ENCODE peak calls at places on chromosome 22, in four cellular contexts. One of them, this sample, is unnamed. For H3K4me1 and H3K36me3, the result is how much of the 10 kb centered on the place peaks cover.

GRCh38 chr22:44924724-44925123 is 85.1 kb downstream of the PHF21B start:
- DNase-seq in heart right ventricle: no peak
- DNase-seq in K562: no peak
- DNase-seq in body of pancreas: no peak
- DNase-seq in this sample: no peak

GRCh38 chr22:38402204-38402603 is 52.8 kb downstream of the KCNJ4 start:
- DNase-seq in heart right ventricle: no peak
- DNase-seq in K562: no peak
- DNase-seq in body of pancreas: no peak
- DNase-seq in this sample: no peak

GRCh38 chr22:26812731-26813130 is 155.3 kb downstream of the MIAT start:
- DNase-seq in heart right ventricle: no peak
- DNase-seq in K562: no peak
- DNase-seq in body of pancreas: no peak
- DNase-seq in this sample: no peak

GRCh38 chr22:50576070-50576469 is 2.2 kb downstream of the CPT1B start:
- DNase-seq in heart right ventricle: no peak
- DNase-seq in K562: peak
- DNase-seq in body of pancreas: no peak
- DNase-seq in this sample: peak

GRCh38 chr22:37203354-37204044 is 8.8 kb downstream of the SSTR3 start:
- DNase-seq in heart right ventricle: no peak
- DNase-seq in K562: peak
- DNase-seq in body of pancreas: no peak
- DNase-seq in this sample: no peak

GRCh38 chr22:44166877-44167276 is 13.8 kb upstream of the PARVG start:
- DNase-seq in heart right ventricle: no peak
- DNase-seq in K562: no peak
- DNase-seq in body of pancreas: no peak
- DNase-seq in this sample: no peak

GRCh38 chr22:17866127-17866526 is 91.9 kb upstream of the BID start:
- DNase-seq in heart right ventricle: no peak
- DNase-seq in K562: no peak
- DNase-seq in body of pancreas: no peak
- DNase-seq in this sample: no peak

GRCh38 chr22:31753005-31753633 is 700 bp upstream of the DEPDC5 start:
- DNase-seq in heart right ventricle: peak
- DNase-seq in K562: peak
- DNase-seq in body of pancreas: peak
- DNase-seq in this sample: peak

GRCh38 chr22:49481651-49482399 is 345.8 kb downstream of the BRD1 start:
- DNase-seq in heart right ventricle: no peak
- DNase-seq in K562: no peak
- DNase-seq in body of pancreas: no peak
- DNase-seq in this sample: no peak

GRCh38 chr22:36339171-36340065 is 48.3 kb downstream of the MYH9 start:
- DNase-seq in heart right ventricle: no peak
- DNase-seq in K562: no peak
- DNase-seq in body of pancreas: no peak
- DNase-seq in this sample: no peak

GRCh38 chr22:36386351-36386899 is 1.3 kb downstream of the MYH9 start:
- DNase-seq in heart right ventricle: no peak
- DNase-seq in K562: no peak
- DNase-seq in body of pancreas: no peak
- DNase-seq in this sample: peak

GRCh38 chr22:49916851-49917250 is 1.4 kb downstream of the ALG12 start:
- DNase-seq in heart right ventricle: no peak
- DNase-seq in K562: no peak
- DNase-seq in body of pancreas: no peak
- DNase-seq in this sample: no peak

GRCh38 chr22:36471341-36471821 is 10.1 kb downstream of the TXN2 start:
- DNase-seq in heart right ventricle: no peak
- DNase-seq in K562: no peak
- DNase-seq in body of pancreas: no peak
- DNase-seq in this sample: no peak

GRCh38 chr22:26259510-26259909 is 90.2 kb downstream of the SEZ6L start:
- DNase-seq in heart right ventricle: peak
- DNase-seq in K562: no peak
- DNase-seq in body of pancreas: no peak
- DNase-seq in this sample: no peak

GRCh38 chr22:24834845-24835570 is 29.0 kb downstream of the SGSM1 start:
- DNase-seq in heart right ventricle: no peak
- DNase-seq in K562: no peak
- DNase-seq in body of pancreas: peak
- DNase-seq in this sample: peak

DNA sequence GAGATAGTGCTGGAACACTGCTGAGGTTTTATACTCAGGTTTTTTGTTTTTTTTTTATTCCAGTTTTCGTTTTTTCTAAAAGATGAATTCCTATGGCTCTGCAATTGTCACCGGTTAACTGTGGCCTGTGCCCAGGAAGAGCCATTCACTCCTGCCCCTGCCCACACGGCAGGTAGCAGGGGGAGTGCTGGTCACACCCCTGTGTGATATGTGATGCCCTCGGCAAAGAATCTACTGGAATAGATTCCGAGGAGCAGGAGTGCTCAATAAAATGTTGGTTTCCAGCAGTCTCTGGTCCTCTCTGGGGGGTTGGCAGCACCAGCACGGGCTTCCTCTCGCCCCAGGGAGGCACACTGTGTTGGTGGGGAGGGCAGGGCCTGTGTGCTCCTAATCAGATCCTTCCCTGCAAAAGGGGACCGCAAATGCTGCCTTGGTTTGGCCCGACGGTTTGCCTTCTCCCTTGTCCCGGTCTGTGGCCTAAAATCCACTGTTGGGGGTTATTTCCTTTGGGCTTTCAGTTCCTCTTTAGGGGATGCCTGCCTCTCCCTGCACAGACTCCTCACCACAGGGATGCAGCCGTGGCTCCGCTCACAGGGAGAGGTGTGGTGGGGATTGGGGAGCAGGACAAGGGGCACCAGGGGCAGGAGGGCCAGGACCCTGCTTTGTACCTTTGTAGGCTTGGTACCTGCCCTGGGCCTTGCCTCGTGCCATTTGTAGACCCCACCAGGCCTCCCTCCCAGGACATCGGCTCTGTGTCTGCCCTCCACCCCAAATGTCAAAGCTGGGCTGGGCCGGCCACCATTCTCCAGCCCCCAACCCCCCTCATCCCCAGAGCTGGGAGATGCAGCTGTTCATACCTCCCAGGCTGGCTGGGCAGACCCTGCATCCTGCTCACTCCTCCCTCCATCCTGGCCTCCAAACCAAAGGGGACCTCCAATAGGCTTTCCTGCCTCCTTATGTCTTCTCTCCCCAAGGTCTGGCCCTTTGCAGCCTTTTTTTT is 13.5 kb downstream of the MCAT start:
- DNase-seq in heart right ventricle: no peak
- DNase-seq in K562: no peak
- DNase-seq in body of pancreas: no peak
- DNase-seq in this sample: no peak
- H3K4me1 ChIP-seq in heart right ventricle: under half
- H3K4me1 ChIP-seq in K562: under half
- H3K4me1 ChIP-seq in body of pancreas: under half
- H3K4me1 ChIP-seq in this sample: under half

GRCh38 chr22:22591348-22592299 is 32.6 kb upstream of the PRAME start:
- DNase-seq in heart right ventricle: no peak
- DNase-seq in K562: peak
- DNase-seq in body of pancreas: no peak
- DNase-seq in this sample: no peak
- TF ChIP-seq CTCF in heart right ventricle: peak
- TF ChIP-seq CTCF in K562: no peak
- TF ChIP-seq CTCF in body of pancreas: no peak
- TF ChIP-seq CTCF in this sample: no peak

DNA sequence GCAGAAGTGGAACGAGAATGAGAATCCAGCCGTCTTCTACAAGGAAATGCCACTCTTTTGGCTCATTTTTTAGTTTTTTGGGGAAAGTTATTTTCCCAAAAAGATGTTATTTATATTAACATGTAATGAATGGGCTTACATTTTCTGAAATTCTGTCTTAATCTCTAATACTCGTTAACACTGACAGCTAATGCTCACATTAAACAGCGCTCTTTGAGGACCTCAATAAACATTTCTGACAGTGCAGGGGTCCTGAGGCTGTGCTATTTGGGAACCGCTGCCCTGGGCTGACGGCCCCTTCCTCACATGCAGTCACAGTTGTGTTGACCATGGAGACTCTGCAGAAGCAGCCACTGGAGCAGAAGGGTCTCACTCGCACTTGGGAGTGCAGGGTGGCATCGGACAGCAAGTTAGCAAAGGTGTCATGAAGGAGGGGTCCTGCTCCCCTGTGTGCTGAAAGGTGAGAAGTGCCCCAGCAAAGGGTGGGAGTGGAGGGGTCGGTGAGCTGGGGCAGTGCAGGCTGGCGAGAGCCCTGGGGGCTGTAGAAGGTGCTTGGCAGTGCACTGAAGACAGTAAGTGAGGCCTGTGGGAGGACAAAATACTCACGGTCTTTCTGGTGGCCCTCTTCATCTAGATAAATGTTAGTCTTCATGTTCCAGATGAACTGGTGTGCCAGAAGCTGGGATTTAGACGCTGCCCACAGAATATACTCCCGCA is 53.1 kb upstream of the SERPIND1 start:
- DNase-seq in heart right ventricle: no peak
- DNase-seq in K562: no peak
- DNase-seq in body of pancreas: no peak
- DNase-seq in this sample: no peak
- H3K36me3 ChIP-seq in heart right ventricle: under half
- H3K36me3 ChIP-seq in K562: under half
- H3K36me3 ChIP-seq in body of pancreas: under half
- H3K36me3 ChIP-seq in this sample: under half

DNA sequence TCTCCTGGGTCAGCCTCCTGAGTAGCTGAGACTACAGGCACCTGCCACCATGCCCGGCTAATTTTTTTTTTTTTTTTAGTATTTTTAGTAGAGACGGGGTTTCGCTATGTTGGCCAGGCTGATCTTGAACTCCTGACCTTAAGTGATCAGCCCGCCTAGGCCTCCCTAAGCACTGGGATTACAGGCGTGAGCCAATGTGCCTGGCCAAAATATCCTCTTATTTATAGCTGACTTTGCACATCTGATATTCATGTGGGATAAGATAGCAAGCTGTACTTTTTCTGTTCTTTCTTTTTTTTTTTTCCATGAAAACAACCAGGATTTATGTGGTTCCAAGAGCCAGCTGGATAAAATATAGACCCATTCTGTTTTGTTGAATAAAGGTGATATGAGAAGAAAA is 12.1 kb upstream of the XBP1 start:
- DNase-seq in heart right ventricle: no peak
- DNase-seq in K562: no peak
- DNase-seq in body of pancreas: no peak
- DNase-seq in this sample: no peak
- H3K4me1 ChIP-seq in heart right ventricle: under half
- H3K4me1 ChIP-seq in K562: under half
- H3K4me1 ChIP-seq in body of pancreas: half or more
- H3K4me1 ChIP-seq in this sample: under half

GRCh38 chr22:39907605-39908097 is 6.8 kb downstream of the GRAP2 start:
- DNase-seq in heart right ventricle: no peak
- DNase-seq in K562: no peak
- DNase-seq in body of pancreas: no peak
- DNase-seq in this sample: no peak
- TF ChIP-seq CTCF in heart right ventricle: no peak
- TF ChIP-seq CTCF in K562: no peak
- TF ChIP-seq CTCF in body of pancreas: no peak
- TF ChIP-seq CTCF in this sample: no peak

GRCh38 chr22:46696225-46696518 is 41.9 kb downstream of the CERK start:
- DNase-seq in heart right ventricle: no peak
- DNase-seq in K562: no peak
- DNase-seq in body of pancreas: no peak
- DNase-seq in this sample: no peak
- H3K36me3 ChIP-seq in heart right ventricle: under half
- H3K36me3 ChIP-seq in K562: under half
- H3K36me3 ChIP-seq in body of pancreas: under half
- H3K36me3 ChIP-seq in this sample: half or more

DNA sequence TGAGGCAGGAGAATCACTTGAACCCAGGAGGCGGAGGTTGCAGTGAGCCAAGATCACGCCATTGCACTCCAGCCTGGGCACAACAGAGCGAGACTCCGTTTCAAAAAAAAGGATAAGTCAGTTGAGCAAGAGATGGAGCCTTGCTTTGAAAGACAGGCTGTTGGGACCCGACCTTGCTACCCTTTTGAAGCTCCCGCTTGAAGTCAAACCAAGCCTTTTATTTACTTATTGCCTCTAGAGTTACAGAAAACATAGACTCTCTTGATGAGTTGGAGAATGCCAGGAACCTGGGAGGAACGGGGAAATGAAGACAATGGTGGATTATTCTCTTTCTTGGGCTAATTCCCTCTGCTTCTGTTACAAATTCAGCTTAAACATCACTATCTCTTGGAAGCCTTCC is 4.9 kb downstream of the SYN3 start:
- DNase-seq in heart right ventricle: no peak
- DNase-seq in K562: no peak
- DNase-seq in body of pancreas: no peak
- DNase-seq in this sample: no peak
- H3K4me1 ChIP-seq in heart right ventricle: under half
- H3K4me1 ChIP-seq in K562: under half
- H3K4me1 ChIP-seq in body of pancreas: under half
- H3K4me1 ChIP-seq in this sample: under half